ENCODE peak calls at places on chromosome 9, in nine cellular contexts. D is NB4; A is epithelial cell of esophagus; B is effector CD4-positive, alpha-beta T cell; U is endothelial cell; H is HL-60; J is mesendoderm; C is endothelial cell of umbilical vein; R is germinal center. O is an unnamed sample.
A peak's percentile ranks its signal among the peaks of the same experiment; 100 is the strongest.

GRCh38 chr9:22041792-22042191 is 32.7 kb upstream of the CDKN2B start:
- DNase-seq in C (no peak), J (peak; percentile 78), B (no peak), U (no peak), R (no peak), A (peak; percentile 98), H (no peak), D (no peak), O (peak; percentile 33)

GRCh38 chr9:124351672-124352468 is 63.4 kb downstream of the PSMB7 start:
- DNase-seq in D (no peak), R (no peak), B (no peak), C (no peak), U (no peak), J (no peak), H (no peak), A (no peak), O (no peak)

GRCh38 chr9:34659592-34660253 is 2.7 kb downstream of the CCL27 start:
- DNase-seq in U (no peak), J (no peak), D (peak; percentile 40), A (peak; percentile 70), B (no peak), H (no peak), R (no peak), C (no peak), O (no peak)

GRCh38 chr9:110058304-110058953 is 149.5 kb downstream of the C9orf152 start:
- DNase-seq in B (peak; percentile 43), C (peak; percentile 82), R (peak; percentile 60), D (peak; percentile 54), A (peak; percentile 76), J (peak; percentile 92), U (peak; percentile 61), H (peak; percentile 66), O (peak; percentile 36)

GRCh38 chr9:3962467-3962866 is 337.4 kb downstream of the GLIS3 start:
- DNase-seq in B (no peak), D (no peak), A (peak; percentile 66), H (no peak), U (no peak), C (no peak), R (no peak), J (peak; percentile 42), O (peak; percentile 58)

GRCh38 chr9:115015018-115015635 is 84.7 kb upstream of the TNFSF8 start:
- DNase-seq in H (peak; percentile 10), C (peak; percentile 26), B (no peak), A (peak; percentile 69), D (peak; percentile 57), U (peak; percentile 62), R (peak; percentile 44), J (peak; percentile 70), O (peak; percentile 40)

GRCh38 chr9:116945817-116946216 is 258.7 kb downstream of the TRIM32 start:
- DNase-seq in B (no peak), A (peak; percentile 19), R (no peak), D (peak; percentile 61), J (no peak), H (peak; percentile 70), U (no peak), C (no peak), O (no peak)

GRCh38 chr9:92616199-92617129 is 53.5 kb downstream of the IPPK start:
- DNase-seq in U (no peak), B (no peak), R (no peak), J (no peak), C (no peak), A (no peak), D (no peak), H (no peak), O (no peak)

GRCh38 chr9:16501726-16502125 is 368.7 kb downstream of the BNC2 start:
- DNase-seq in A (peak; percentile 13), U (no peak), D (no peak), C (no peak), J (no peak), H (no peak), B (no peak), R (no peak), O (no peak)

GRCh38 chr9:119272500-119273211 is 96.6 kb downstream of the BRINP1 start:
- DNase-seq in D (no peak), A (no peak), U (no peak), J (peak; percentile 23), H (no peak), C (no peak), R (no peak), B (no peak), O (no peak)

GRCh38 chr9:110114086-110114887 is 93.7 kb downstream of the C9orf152 start:
- DNase-seq in J (peak; percentile 33), C (no peak), H (no peak), U (no peak), B (no peak), R (no peak), A (peak; percentile 56), D (no peak), O (peak; percentile 49)

GRCh38 chr9:114616684-114617520 is 5.8 kb downstream of the TMEM268 start:
- DNase-seq in B (no peak), R (peak; percentile 76), A (peak; percentile 35), J (no peak), U (no peak), H (peak; percentile 90), C (no peak), D (peak; percentile 77), O (no peak)

GRCh38 chr9:120921751-120922181 is 4.8 kb downstream of the TRAF1 start:
- DNase-seq in B (no peak), R (no peak), U (no peak), A (no peak), D (no peak), J (no peak), H (no peak), C (no peak), O (no peak)

GRCh38 chr9:116208417-116209232 is 55.0 kb downstream of the PAPPA start:
- DNase-seq in J (no peak), H (no peak), B (no peak), D (no peak), R (no peak), A (peak; percentile 41), C (no peak), U (no peak), O (peak; percentile 71)

GRCh38 chr9:90900130-90900529 is 98.5 kb downstream of the SYK start:
- DNase-seq in U (no peak), B (no peak), D (no peak), H (no peak), A (no peak), C (no peak), J (peak; percentile 57), R (no peak), O (peak; percentile 22)

GRCh38 chr9:123679330-123679987 is 250.5 kb downstream of the DENND1A start:
- DNase-seq in H (peak; percentile 9), R (peak; percentile 66), U (no peak), B (no peak), C (no peak), A (no peak), D (no peak), J (no peak), O (no peak)

GRCh38 chr9:99626424-99626823 is 195.3 kb upstream of the NR4A3 start:
- DNase-seq in D (peak; percentile 8), R (no peak), U (no peak), J (no peak), B (no peak), A (no peak), C (no peak), H (peak; percentile 28), O (no peak)

GRCh38 chr9:21506910-21507795 is 25.0 kb upstream of the IFNE start:
- DNase-seq in H (peak; percentile 1), C (peak; percentile 79), D (no peak), R (no peak), U (no peak), A (peak; percentile 86), J (peak; percentile 26), B (no peak), O (peak; percentile 89)

GRCh38 chr9:116212986-116213672 is 59.5 kb downstream of the PAPPA start:
- DNase-seq in D (no peak), R (no peak), H (no peak), B (no peak), C (no peak), A (no peak), U (no peak), J (peak; percentile 14), O (peak; percentile 15)

GRCh38 chr9:6433405-6433804 is 20.4 kb downstream of the UHRF2 start:
- DNase-seq in U (no peak), J (no peak), C (peak; percentile 60), D (no peak), B (no peak), R (peak; percentile 11), A (peak; percentile 68), H (no peak), O (peak; percentile 53)

GRCh38 chr9:127524373-127524772 is 73.1 kb downstream of the LRSAM1 start:
- DNase-seq in R (no peak), A (no peak), H (no peak), J (peak; percentile 92), B (no peak), U (no peak), D (no peak), C (no peak), O (no peak)

GRCh38 chr9:109274768-109275596 is 45.9 kb downstream of the EPB41L4B start:
- DNase-seq in D (no peak), B (no peak), H (no peak), A (no peak), U (no peak), J (no peak), C (no peak), R (no peak), O (no peak)

GRCh38 chr9:94759937-94760336 is 33.4 kb downstream of the AOPEP start:
- DNase-seq in B (no peak), D (no peak), H (no peak), C (no peak), U (no peak), R (no peak), A (no peak), J (no peak), O (no peak)

GRCh38 chr9:77808750-77809079 is 160.6 kb upstream of the GNA14 start:
- DNase-seq in H (no peak), J (no peak), D (peak; percentile 41), C (no peak), U (no peak), A (peak; percentile 38), R (no peak), B (no peak), O (no peak)

GRCh38 chr9:116027511-116027910 is 126.1 kb upstream of the PAPPA start:
- DNase-seq in C (no peak), J (no peak), A (peak; percentile 56), D (no peak), U (no peak), H (no peak), B (no peak), R (no peak), O (peak; percentile 62)

GRCh38 chr9:34463098-34463900 is 4.7 kb downstream of the DNAI1 start:
- DNase-seq in C (no peak), D (peak; percentile 57), J (no peak), H (no peak), A (peak; percentile 85), U (no peak), R (no peak), B (no peak), O (peak; percentile 86)

GRCh38 chr9:126481862-126482261 is 131.9 kb upstream of the LMX1B start:
- DNase-seq in B (no peak), U (no peak), R (no peak), D (no peak), C (no peak), A (no peak), H (no peak), J (no peak), O (no peak)

GRCh38 chr9:650362-650761 is 191.1 kb upstream of the DMRT1 start:
- DNase-seq in D (peak; percentile 96), B (no peak), J (peak; percentile 35), U (no peak), A (peak; percentile 50), C (peak; percentile 46), R (peak; percentile 31), H (peak; percentile 38), O (no peak)

GRCh38 chr9:131656356-131657030 is 83.4 kb downstream of the RAPGEF1 start:
- DNase-seq in R (peak; percentile 80), D (peak; percentile 99), B (peak; percentile 67), C (peak; percentile 98), H (peak; percentile 99), U (peak; percentile 31), A (peak; percentile 87), J (no peak), O (no peak)

GRCh38 chr9:20646656-20647055 is 24.4 kb upstream of the MLLT3 start:
- DNase-seq in D (no peak), J (no peak), C (no peak), A (peak; percentile 10), B (no peak), U (no peak), R (no peak), H (no peak), O (no peak)

GRCh38 chr9:135726138-135726853 is 24.3 kb downstream of the KCNT1 start:
- DNase-seq in C (no peak), J (no peak), H (no peak), D (no peak), A (no peak), R (no peak), U (no peak), B (no peak), O (no peak)